ENCODE peak calls at places on chromosomes 13 and 19, in nine cellular contexts. L, E, C, X, R, P, Z, B and F are unnamed samples.

GRCh38 chr13:107835339-107836018 is 379.9 kb downstream of the LIG4 start:
- DNase-seq in X (no peak), R (peak; percentile 16), Z (no peak), E (no peak), C (no peak), L (no peak), P (no peak), B (no peak), F (no peak)

GRCh38 chr19:378706-379105 is 30.2 kb downstream of the C2CD4C start:
- DNase-seq in R (no peak), B (no peak), X (no peak), L (no peak), Z (no peak), C (no peak), E (no peak), P (no peak), F (no peak)

GRCh38 chr19:55131421-55131820 is 14.0 kb upstream of the PPP1R12C start:
- DNase-seq in R (no peak), B (no peak), L (no peak), P (no peak), C (no peak), X (no peak), Z (no peak), E (no peak), F (no peak)

GRCh38 chr13:100130092-100130491 is 41.2 kb downstream of the PCCA start:
- DNase-seq in R (no peak), B (no peak), E (no peak), L (no peak), Z (peak; percentile 73), P (no peak), X (no peak), C (no peak), F (no peak)

GRCh38 chr13:98528663-98529064 is 48.2 kb downstream of the STK24 start:
- DNase-seq in Z (peak; percentile 26), E (no peak), R (no peak), B (no peak), C (no peak), L (no peak), X (no peak), P (no peak), F (no peak)

GRCh38 chr19:50328257-50329145 is 676 bp downstream of the KCNC3 start:
- DNase-seq in X (peak; percentile 57), E (peak; percentile 49), C (peak; percentile 35), R (no peak), P (no peak), L (no peak), Z (peak; percentile 7), B (peak; percentile 55), F (peak; percentile 71)

GRCh38 chr13:74040200-74040599 is 94.0 kb downstream of the KLF12 start:
- DNase-seq in R (peak; percentile 57), X (peak; percentile 56), B (peak; percentile 55), L (no peak), E (peak; percentile 87), Z (peak; percentile 18), P (peak; percentile 49), C (peak; percentile 15), F (peak; percentile 81)

GRCh38 chr19:40398417-40399056 is 8.6 kb upstream of the HIPK4 start:
- DNase-seq in X (peak; percentile 57), P (no peak), Z (peak; percentile 25), R (no peak), C (peak; percentile 94), B (peak; percentile 78), E (peak; percentile 92), L (no peak), F (no peak)

GRCh38 chr19:43510713-43511112 is 6.2 kb upstream of the PHLDB3 start:
- DNase-seq in L (no peak), B (no peak), C (no peak), R (no peak), P (no peak), E (no peak), Z (no peak), X (no peak), F (no peak)

GRCh38 chr19:2168619-2169424 is 5.1 kb downstream of the DOT1L start:
- DNase-seq in E (no peak), X (peak; percentile 98), B (peak; percentile 85), R (peak; percentile 90), L (peak; percentile 92), Z (peak; percentile 99), C (peak; percentile 74), P (peak; percentile 98), F (no peak)
- TF ChIP-seq MAX in E (no peak), X (peak; percentile 71), B (peak; percentile 82), R (no peak), L (peak; percentile 56), Z (no peak), C (no peak), P (peak; percentile 78), F (no peak)

GRCh38 chr19:45446944-45447343 is 20.9 kb upstream of the FOSB start:
- DNase-seq in P (no peak), C (no peak), X (no peak), Z (no peak), E (no peak), B (no peak), R (no peak), L (no peak), F (no peak)

GRCh38 chr19:45445139-45445538 is 21.4 kb upstream of the ERCC1 start:
- DNase-seq in B (no peak), L (no peak), E (no peak), R (no peak), C (no peak), X (no peak), Z (no peak), P (no peak), F (no peak)

GRCh38 chr19:45444318-45445041 is 20.8 kb upstream of the ERCC1 start:
- DNase-seq in L (no peak), P (no peak), Z (peak; percentile 78), C (peak; percentile 89), R (peak; percentile 81), X (peak; percentile 92), B (peak; percentile 95), E (peak; percentile 96), F (peak; percentile 96)

GRCh38 chr19:45448425-45448756 is 19.4 kb upstream of the FOSB start:
- DNase-seq in P (no peak), C (no peak), L (no peak), Z (no peak), R (no peak), X (no peak), B (no peak), E (no peak), F (no peak)

DNA sequence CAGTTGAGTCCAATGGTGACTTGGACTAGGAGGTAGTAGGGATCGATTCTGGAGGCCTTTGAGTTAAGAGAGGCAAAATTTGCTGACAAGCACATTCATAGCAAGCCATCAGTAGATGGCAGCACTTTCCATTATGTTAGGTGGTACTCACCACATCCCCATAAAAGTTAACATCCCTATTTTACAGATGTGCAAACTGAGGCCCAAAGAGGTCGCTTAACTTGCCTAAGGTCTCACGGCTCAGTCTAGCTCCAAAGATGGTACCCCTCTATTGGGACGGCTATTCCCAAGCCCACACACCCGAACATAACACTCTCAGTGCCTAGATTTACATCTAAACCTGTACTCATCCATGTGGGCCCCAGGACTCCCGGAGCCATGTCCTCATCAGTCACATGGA is 21.5 kb upstream of the FOSB start:
- DNase-seq in B (peak; percentile 42), R (peak; percentile 56), L (no peak), E (no peak), X (peak; percentile 83), C (no peak), Z (peak; percentile 47), P (no peak), F (no peak)
- TF ChIP-seq MAX in B (no peak), R (no peak), L (no peak), E (no peak), X (no peak), C (no peak), Z (no peak), P (peak; percentile 33), F (no peak)

GRCh38 chr19:36031308-36031707 is 1.4 kb downstream of the CLIP3 start:
- DNase-seq in P (no peak), C (no peak), L (no peak), X (no peak), R (no peak), Z (no peak), B (no peak), E (no peak), F (no peak)

GRCh38 chr19:36027696-36028095 is 5.0 kb downstream of the CLIP3 start:
- DNase-seq in B (no peak), E (no peak), L (no peak), X (no peak), P (no peak), Z (no peak), R (no peak), C (no peak), F (no peak)

GRCh38 chr19:36028313-36029041 is 4.2 kb downstream of the CLIP3 start:
- DNase-seq in C (no peak), Z (no peak), L (no peak), B (peak; percentile 11), P (no peak), R (no peak), X (no peak), E (no peak), F (no peak)

GRCh38 chr19:36032251-36033104 is at the start of gene CLIP3:
- DNase-seq in C (peak; percentile 44), P (no peak), B (peak; percentile 100), E (peak; percentile 81), R (no peak), X (no peak), Z (peak; percentile 64), L (no peak), F (no peak)

DNA sequence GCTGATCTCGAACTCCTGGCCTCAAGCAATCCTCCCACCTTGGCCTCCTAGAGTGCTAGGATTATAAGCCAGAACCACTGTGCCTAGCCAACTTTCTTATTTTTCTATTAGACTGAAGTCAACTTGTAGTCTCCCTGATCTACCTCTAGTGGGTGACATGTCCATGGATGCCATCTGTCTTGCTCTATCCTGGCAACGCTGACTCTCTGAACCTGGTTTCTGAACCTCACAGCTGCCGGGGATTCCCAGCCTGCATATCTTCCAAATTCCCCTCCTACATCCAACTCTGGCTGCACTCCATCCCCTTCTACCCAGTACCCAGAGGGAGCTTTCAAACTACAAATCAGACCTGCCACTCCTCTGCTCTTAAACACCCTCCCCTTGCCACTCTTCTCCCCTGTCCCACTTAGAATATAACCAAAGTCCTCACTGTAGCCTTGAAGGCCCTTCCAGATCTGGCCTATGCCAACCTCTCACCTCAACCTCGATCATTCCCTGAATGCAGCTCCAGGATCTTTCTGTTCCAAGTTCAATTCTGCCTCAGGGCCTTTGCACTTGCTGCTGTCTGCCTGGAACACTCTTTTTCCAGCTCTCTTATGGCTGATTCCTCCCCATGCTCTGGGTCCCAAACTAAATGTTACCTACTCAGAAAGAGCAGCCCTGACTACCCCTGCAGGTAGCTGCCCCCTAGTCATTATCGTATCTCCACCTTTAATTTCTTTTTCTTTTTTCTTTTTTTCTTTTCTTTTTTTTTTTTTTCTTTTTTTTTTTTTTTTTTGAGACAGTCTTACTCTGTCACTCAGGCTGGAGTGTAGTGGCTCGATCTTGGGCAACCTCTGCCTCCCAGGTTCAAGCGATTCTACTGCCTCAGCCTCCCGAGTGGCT is 2.2 kb downstream of the CLIP3 start:
- DNase-seq in R (no peak), L (peak; percentile 23), E (no peak), C (no peak), P (no peak), X (peak; percentile 61), B (peak; percentile 34), Z (no peak), F (no peak)
- TF ChIP-seq MAX in R (no peak), L (no peak), E (no peak), C (no peak), P (no peak), X (no peak), B (no peak), Z (no peak), F (no peak)

DNA sequence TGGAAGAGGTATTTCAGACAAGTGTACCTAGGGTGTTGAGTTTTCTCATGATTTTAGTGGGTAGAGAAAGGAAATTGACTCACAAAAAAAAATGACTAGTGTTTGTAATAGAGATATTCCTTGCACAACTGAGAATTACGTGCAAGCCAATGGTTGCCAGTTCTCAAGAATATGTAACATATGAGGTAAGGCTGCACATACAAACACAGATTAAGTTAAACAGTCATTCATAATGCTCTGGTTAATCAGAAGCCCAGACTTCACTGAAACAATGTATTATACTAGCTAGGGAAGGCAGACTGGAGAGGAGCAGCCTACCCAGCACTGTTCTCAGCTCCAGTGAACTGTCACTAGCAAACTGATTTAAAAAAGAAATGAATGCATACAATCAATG is 418.3 kb downstream of the DIAPH3 start:
- DNase-seq in C (no peak), B (no peak), E (no peak), Z (no peak), R (no peak), L (no peak), P (no peak), X (no peak), F (no peak)
- TF ChIP-seq MAX in C (no peak), B (no peak), E (no peak), Z (no peak), R (no peak), L (no peak), P (no peak), X (no peak), F (no peak)